ENCODE peak calls at places on chromosomes 5 and 9, in four cellular contexts. One of them, this sample, is unnamed.

GRCh38 chr9:94806307-94806893 is 79.9 kb downstream of the AOPEP start:
- DNase-seq in transverse colon: no peak
- DNase-seq in AG04450: no peak
- DNase-seq in IMR-90: no peak
- DNase-seq in this sample: no peak

GRCh38 chr9:135619599-135619886 is 19.8 kb downstream of the GLT6D1 start:
- DNase-seq in AG04450: no peak
- DNase-seq in IMR-90: no peak
- DNase-seq in transverse colon: no peak
- DNase-seq in this sample: no peak

GRCh38 chr5:79956173-79956670 is 34.8 kb downstream of the MTX3 start:
- DNase-seq in IMR-90: peak
- DNase-seq in transverse colon: no peak
- DNase-seq in AG04450: no peak
- DNase-seq in this sample: no peak

GRCh38 chr9:134367796-134368490 is 41.7 kb downstream of the RXRA start:
- DNase-seq in transverse colon: no peak
- DNase-seq in AG04450: no peak
- DNase-seq in IMR-90: no peak
- DNase-seq in this sample: no peak

GRCh38 chr9:91681461-91682305 is 258.1 kb upstream of the NFIL3 start:
- DNase-seq in IMR-90: peak
- DNase-seq in AG04450: peak
- DNase-seq in transverse colon: peak
- DNase-seq in this sample: peak

GRCh38 chr5:31133488-31133887 is 60.0 kb upstream of the CDH6 start:
- DNase-seq in AG04450: no peak
- DNase-seq in IMR-90: peak
- DNase-seq in transverse colon: no peak
- DNase-seq in this sample: no peak

GRCh38 chr5:4078544-4078943 is 482.9 kb downstream of the IRX1 start:
- DNase-seq in IMR-90: no peak
- DNase-seq in transverse colon: no peak
- DNase-seq in AG04450: no peak
- DNase-seq in this sample: no peak

GRCh38 chr5:178277866-178278265 is 45.3 kb upstream of the PHYKPL start:
- DNase-seq in IMR-90: no peak
- DNase-seq in AG04450: no peak
- DNase-seq in transverse colon: no peak
- DNase-seq in this sample: no peak

GRCh38 chr5:2353211-2353610 is 398.3 kb downstream of the IRX2 start:
- DNase-seq in transverse colon: no peak
- DNase-seq in AG04450: no peak
- DNase-seq in IMR-90: no peak
- DNase-seq in this sample: no peak

GRCh38 chr5:175652741-175653663 is 4.9 kb upstream of the HRH2 start:
- DNase-seq in transverse colon: peak
- DNase-seq in AG04450: no peak
- DNase-seq in IMR-90: no peak
- DNase-seq in this sample: peak

GRCh38 chr5:39273314-39273954 is 54.1 kb upstream of the FYB1 start:
- DNase-seq in AG04450: no peak
- DNase-seq in IMR-90: no peak
- DNase-seq in transverse colon: no peak
- DNase-seq in this sample: no peak

GRCh38 chr9:110126457-110126856 is 81.5 kb downstream of the C9orf152 start:
- DNase-seq in transverse colon: no peak
- DNase-seq in AG04450: no peak
- DNase-seq in IMR-90: no peak
- DNase-seq in this sample: no peak

GRCh38 chr5:96807099-96807654 is 568 bp downstream of the ERAP1 start:
- DNase-seq in AG04450: no peak
- DNase-seq in transverse colon: peak
- DNase-seq in IMR-90: peak
- DNase-seq in this sample: peak

GRCh38 chr5:13591621-13592020 is 352.9 kb downstream of the DNAH5 start:
- DNase-seq in transverse colon: no peak
- DNase-seq in AG04450: peak
- DNase-seq in IMR-90: peak
- DNase-seq in this sample: no peak

GRCh38 chr9:128910906-128911305 is 9.9 kb upstream of the PHYHD1 start:
- DNase-seq in IMR-90: no peak
- DNase-seq in transverse colon: no peak
- DNase-seq in AG04450: no peak
- DNase-seq in this sample: no peak

GRCh38 chr9:95901506-95901905 is 26.0 kb downstream of the ERCC6L2 start:
- DNase-seq in AG04450: no peak
- DNase-seq in IMR-90: no peak
- DNase-seq in transverse colon: peak
- DNase-seq in this sample: no peak

GRCh38 chr9:32550609-32551490 is 1.3 kb upstream of the SMIM27 start:
- DNase-seq in IMR-90: peak
- DNase-seq in transverse colon: peak
- DNase-seq in AG04450: peak
- DNase-seq in this sample: peak

GRCh38 chr5:164394686-164395187 is 889.3 kb downstream of the MAT2B start:
- DNase-seq in transverse colon: no peak
- DNase-seq in IMR-90: no peak
- DNase-seq in AG04450: no peak
- DNase-seq in this sample: no peak

GRCh38 chr5:2094616-2094995 is 211.9 kb upstream of the IRX4 start:
- DNase-seq in transverse colon: no peak
- DNase-seq in AG04450: no peak
- DNase-seq in IMR-90: no peak
- DNase-seq in this sample: no peak

GRCh38 chr5:66987949-66988838 is 208.4 kb downstream of the CD180 start:
- DNase-seq in transverse colon: no peak
- DNase-seq in IMR-90: peak
- DNase-seq in AG04450: no peak
- DNase-seq in this sample: no peak

GRCh38 chr5:130323804-130324454 is 419.7 kb downstream of the CHSY3 start:
- DNase-seq in AG04450: no peak
- DNase-seq in IMR-90: no peak
- DNase-seq in transverse colon: no peak
- DNase-seq in this sample: no peak

DNA sequence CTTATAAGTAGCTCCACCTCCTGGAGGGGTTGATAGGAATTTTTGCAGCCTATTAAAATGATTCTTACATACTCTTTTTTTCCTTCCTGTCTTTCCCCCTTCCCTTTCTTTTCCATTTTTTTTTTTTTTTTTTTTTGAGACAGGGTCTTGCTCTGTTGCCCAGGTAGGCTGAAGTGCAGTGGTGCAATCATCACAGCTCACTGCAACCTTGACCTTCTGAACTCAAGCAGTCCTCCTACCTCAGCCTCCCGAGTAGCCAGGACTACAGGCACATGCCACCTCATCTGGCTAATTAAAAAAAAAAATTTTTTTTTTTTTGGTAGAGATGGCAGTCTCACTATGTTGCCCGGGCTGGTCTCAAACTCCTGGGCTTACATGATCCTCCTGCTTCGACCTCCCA is 4.3 kb upstream of the TBC1D2 start:
- DNase-seq in IMR-90: no peak
- DNase-seq in AG04450: no peak
- DNase-seq in transverse colon: no peak
- DNase-seq in this sample: no peak
- TF ChIP-seq CTCF in IMR-90: no peak
- TF ChIP-seq CTCF in AG04450: no peak
- TF ChIP-seq CTCF in transverse colon: no peak
- TF ChIP-seq CTCF in this sample: no peak

GRCh38 chr9:90053027-90053426 is 448.2 kb downstream of the GADD45G start:
- DNase-seq in AG04450: no peak
- DNase-seq in IMR-90: no peak
- DNase-seq in transverse colon: no peak
- DNase-seq in this sample: peak
- TF ChIP-seq CTCF in AG04450: peak
- TF ChIP-seq CTCF in IMR-90: no peak
- TF ChIP-seq CTCF in transverse colon: no peak
- TF ChIP-seq CTCF in this sample: no peak

DNA sequence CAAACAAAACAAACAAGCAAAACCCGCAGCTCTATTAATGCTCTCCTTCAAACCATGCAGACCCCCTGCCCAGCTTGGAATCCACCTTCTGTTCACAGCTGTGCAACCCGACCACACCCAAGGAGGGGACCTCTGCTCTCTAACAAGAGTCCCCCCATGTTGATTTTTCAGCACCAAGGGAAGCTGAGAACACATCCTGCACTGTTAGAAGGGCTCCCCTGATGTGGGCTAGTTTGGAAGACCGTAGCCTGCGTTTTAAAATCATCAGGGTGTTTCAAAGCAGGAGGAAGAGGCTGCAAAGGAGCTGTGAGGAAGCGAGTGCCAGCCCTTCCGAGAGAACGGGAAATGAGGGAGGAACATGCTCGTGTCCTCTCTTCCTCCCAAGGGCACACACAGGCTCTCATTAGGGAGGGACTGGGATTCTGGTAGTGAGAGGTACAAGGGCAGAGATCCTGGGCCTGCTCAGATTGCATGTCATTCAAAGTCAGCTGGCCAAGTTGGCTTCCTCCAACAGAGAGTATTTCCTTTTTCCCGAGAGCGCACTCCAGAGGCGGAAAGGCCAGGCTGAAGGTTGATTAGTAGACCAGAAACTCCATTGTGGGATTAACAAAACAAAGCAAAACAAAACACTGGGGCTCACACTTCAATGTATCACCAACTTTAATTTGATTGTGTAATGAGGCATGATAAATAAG is 185.9 kb downstream of the SEMA6A start:
- DNase-seq in AG04450: no peak
- DNase-seq in transverse colon: no peak
- DNase-seq in IMR-90: no peak
- DNase-seq in this sample: no peak
- TF ChIP-seq CTCF in AG04450: no peak
- TF ChIP-seq CTCF in transverse colon: no peak
- TF ChIP-seq CTCF in IMR-90: no peak
- TF ChIP-seq CTCF in this sample: no peak

GRCh38 chr5:181151146-181151545 is 3.8 kb downstream of the OR2V2 start:
- DNase-seq in transverse colon: no peak
- DNase-seq in AG04450: no peak
- DNase-seq in IMR-90: no peak
- DNase-seq in this sample: no peak
- TF ChIP-seq CTCF in transverse colon: no peak
- TF ChIP-seq CTCF in AG04450: no peak
- TF ChIP-seq CTCF in IMR-90: no peak
- TF ChIP-seq CTCF in this sample: no peak

DNA sequence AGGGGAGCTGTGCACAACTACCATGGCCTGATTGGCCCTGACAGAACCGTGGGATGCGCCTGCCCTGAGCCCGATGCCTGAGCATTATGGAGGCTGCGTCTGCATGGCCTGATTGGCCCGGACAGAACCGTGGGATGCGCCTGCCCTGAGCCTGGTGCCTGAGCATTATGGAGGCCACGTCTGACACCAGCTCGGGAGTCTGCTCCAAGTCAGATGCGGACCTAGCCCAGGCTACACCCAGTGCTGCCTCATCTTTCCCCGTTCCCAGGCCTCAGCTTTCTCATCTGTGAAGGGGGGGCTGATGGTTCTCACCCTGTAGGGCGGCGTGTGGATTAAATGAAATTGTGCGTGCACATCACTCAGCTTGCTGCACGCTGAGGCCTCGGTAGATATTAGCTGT is 7.3 kb downstream of the CEP72 start:
- DNase-seq in IMR-90: no peak
- DNase-seq in transverse colon: no peak
- DNase-seq in AG04450: no peak
- DNase-seq in this sample: no peak
- TF ChIP-seq CTCF in IMR-90: no peak
- TF ChIP-seq CTCF in transverse colon: no peak
- TF ChIP-seq CTCF in AG04450: no peak
- TF ChIP-seq CTCF in this sample: no peak

DNA sequence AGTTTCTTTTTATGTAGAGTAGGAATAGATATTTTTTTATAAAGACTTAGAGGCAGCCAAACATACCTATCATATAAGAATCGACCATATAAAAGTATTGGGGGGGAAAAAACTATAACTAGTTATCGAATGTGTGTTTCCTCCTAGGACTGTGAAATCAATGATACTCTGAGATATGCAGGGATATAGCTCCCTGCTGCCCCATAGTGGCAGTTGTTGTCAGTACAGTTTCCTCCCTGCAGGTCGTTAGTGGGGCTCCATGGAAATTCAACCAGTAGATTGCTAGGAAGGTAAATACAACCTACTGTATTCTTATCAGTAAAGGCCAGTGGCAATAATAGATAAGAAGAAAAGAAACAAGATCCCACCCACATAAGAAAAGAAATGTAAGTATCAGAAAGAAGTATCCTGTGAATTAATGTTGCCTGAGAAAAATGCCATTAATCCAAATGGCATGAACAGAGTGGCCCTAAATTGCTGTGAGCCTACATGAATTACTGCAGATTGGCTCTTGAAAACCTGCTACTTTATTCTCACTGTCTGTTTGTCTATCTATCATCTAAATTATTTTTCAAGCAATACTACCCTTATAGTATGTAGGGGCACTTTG is 136.9 kb upstream of the FBN2 start:
- DNase-seq in IMR-90: peak
- DNase-seq in AG04450: peak
- DNase-seq in transverse colon: peak
- DNase-seq in this sample: no peak
- TF ChIP-seq CTCF in IMR-90: peak
- TF ChIP-seq CTCF in AG04450: peak
- TF ChIP-seq CTCF in transverse colon: peak
- TF ChIP-seq CTCF in this sample: peak

DNA sequence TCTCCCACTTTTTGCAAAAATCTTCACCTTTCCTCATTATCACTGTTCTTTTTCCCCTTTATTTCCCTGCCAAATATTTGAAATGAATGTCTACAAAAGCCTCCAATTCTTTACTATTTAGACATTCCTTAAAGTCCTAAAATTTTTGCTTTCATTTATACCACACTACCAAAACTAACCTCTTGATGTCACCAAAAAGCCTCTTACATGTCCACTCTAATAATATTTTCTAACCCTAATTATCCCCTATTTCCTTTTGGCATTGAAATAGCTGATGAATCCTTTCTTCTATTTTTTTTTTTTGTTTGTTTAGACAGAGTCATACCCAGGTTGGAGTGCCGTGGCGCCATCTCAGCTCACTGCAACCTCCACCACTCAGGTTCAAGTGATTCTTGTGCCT is 32.3 kb upstream of the NRG2 start:
- DNase-seq in IMR-90: peak
- DNase-seq in transverse colon: no peak
- DNase-seq in AG04450: no peak
- DNase-seq in this sample: no peak
- TF ChIP-seq CTCF in IMR-90: peak
- TF ChIP-seq CTCF in transverse colon: no peak
- TF ChIP-seq CTCF in AG04450: peak
- TF ChIP-seq CTCF in this sample: no peak

This sample was measured in mucosa of descending colon.